ENCODE peak calls at places on chromosomes 7 and 10, in four cellular contexts. One of them, this sample, is unnamed. For H3K36me3, the result is how much of the 10 kb centered on the place peaks cover.

GRCh38 chr10:110273474-110273873 is 31.2 kb downstream of the SMNDC1 start:
- DNase-seq in heart right ventricle: peak
- DNase-seq in CD8-positive, alpha-beta memory T cell: no peak
- DNase-seq in heart left ventricle: peak
- DNase-seq in this sample: peak

GRCh38 chr10:119022846-119023552 is 6.5 kb upstream of the NANOS1 start:
- DNase-seq in heart right ventricle: no peak
- DNase-seq in CD8-positive, alpha-beta memory T cell: no peak
- DNase-seq in heart left ventricle: no peak
- DNase-seq in this sample: no peak

GRCh38 chr10:89007129-89007893 is 16.7 kb downstream of the FAS start:
- DNase-seq in heart right ventricle: no peak
- DNase-seq in CD8-positive, alpha-beta memory T cell: no peak
- DNase-seq in heart left ventricle: no peak
- DNase-seq in this sample: no peak

GRCh38 chr10:43100366-43100765 is 23.5 kb downstream of the RET start:
- DNase-seq in heart right ventricle: no peak
- DNase-seq in CD8-positive, alpha-beta memory T cell: no peak
- DNase-seq in heart left ventricle: no peak
- DNase-seq in this sample: no peak

GRCh38 chr7:117769085-117769484 is 104.2 kb downstream of the CTTNBP2 start:
- DNase-seq in heart right ventricle: no peak
- DNase-seq in CD8-positive, alpha-beta memory T cell: no peak
- DNase-seq in heart left ventricle: no peak
- DNase-seq in this sample: no peak

GRCh38 chr7:78022165-78022564 is 223.6 kb downstream of the PHTF2 start:
- DNase-seq in heart right ventricle: no peak
- DNase-seq in CD8-positive, alpha-beta memory T cell: no peak
- DNase-seq in heart left ventricle: no peak
- DNase-seq in this sample: no peak

GRCh38 chr10:82625497-82626151 is 750.6 kb downstream of the NRG3 start:
- DNase-seq in heart right ventricle: no peak
- DNase-seq in CD8-positive, alpha-beta memory T cell: no peak
- DNase-seq in heart left ventricle: no peak
- DNase-seq in this sample: no peak

GRCh38 chr7:135923700-135924261 is 53.4 kb downstream of the MTPN start:
- DNase-seq in heart right ventricle: no peak
- DNase-seq in CD8-positive, alpha-beta memory T cell: no peak
- DNase-seq in heart left ventricle: no peak
- DNase-seq in this sample: no peak

GRCh38 chr7:120876922-120877321 is 19.0 kb upstream of the TSPAN12 start:
- DNase-seq in heart right ventricle: no peak
- DNase-seq in CD8-positive, alpha-beta memory T cell: no peak
- DNase-seq in heart left ventricle: no peak
- DNase-seq in this sample: no peak

GRCh38 chr7:129390314-129390713 is 43.9 kb upstream of the STRIP2 start:
- DNase-seq in heart right ventricle: no peak
- DNase-seq in CD8-positive, alpha-beta memory T cell: no peak
- DNase-seq in heart left ventricle: no peak
- DNase-seq in this sample: no peak

GRCh38 chr7:129394982-129395906 is 39.0 kb upstream of the STRIP2 start:
- DNase-seq in heart right ventricle: no peak
- DNase-seq in CD8-positive, alpha-beta memory T cell: no peak
- DNase-seq in heart left ventricle: no peak
- DNase-seq in this sample: no peak

GRCh38 chr7:129393255-129393654 is 41.0 kb upstream of the STRIP2 start:
- DNase-seq in heart right ventricle: no peak
- DNase-seq in CD8-positive, alpha-beta memory T cell: no peak
- DNase-seq in heart left ventricle: no peak
- DNase-seq in this sample: no peak

GRCh38 chr7:129391546-129392211 is 42.6 kb upstream of the STRIP2 start:
- DNase-seq in heart right ventricle: no peak
- DNase-seq in CD8-positive, alpha-beta memory T cell: no peak
- DNase-seq in heart left ventricle: no peak
- DNase-seq in this sample: no peak

GRCh38 chr7:129394101-129394500 is 40.1 kb upstream of the STRIP2 start:
- DNase-seq in heart right ventricle: no peak
- DNase-seq in CD8-positive, alpha-beta memory T cell: no peak
- DNase-seq in heart left ventricle: no peak
- DNase-seq in this sample: no peak
- H3K36me3 ChIP-seq in heart right ventricle: under half
- H3K36me3 ChIP-seq in CD8-positive, alpha-beta memory T cell: under half
- H3K36me3 ChIP-seq in heart left ventricle: under half
- H3K36me3 ChIP-seq in this sample: under half

GRCh38 chr7:5526190-5527037 is 102.8 kb upstream of the TNRC18 start:
- DNase-seq in heart right ventricle: peak
- DNase-seq in CD8-positive, alpha-beta memory T cell: no peak
- DNase-seq in heart left ventricle: peak
- DNase-seq in this sample: no peak
- H3K36me3 ChIP-seq in heart right ventricle: under half
- H3K36me3 ChIP-seq in CD8-positive, alpha-beta memory T cell: under half
- H3K36me3 ChIP-seq in heart left ventricle: half or more
- H3K36me3 ChIP-seq in this sample: under half

GRCh38 chr7:99428972-99429566 is 9.5 kb downstream of the PTCD1 start:
- DNase-seq in heart right ventricle: no peak
- DNase-seq in CD8-positive, alpha-beta memory T cell: no peak
- DNase-seq in heart left ventricle: no peak
- DNase-seq in this sample: no peak
- H3K36me3 ChIP-seq in heart right ventricle: under half
- H3K36me3 ChIP-seq in CD8-positive, alpha-beta memory T cell: under half
- H3K36me3 ChIP-seq in heart left ventricle: half or more
- H3K36me3 ChIP-seq in this sample: under half

DNA sequence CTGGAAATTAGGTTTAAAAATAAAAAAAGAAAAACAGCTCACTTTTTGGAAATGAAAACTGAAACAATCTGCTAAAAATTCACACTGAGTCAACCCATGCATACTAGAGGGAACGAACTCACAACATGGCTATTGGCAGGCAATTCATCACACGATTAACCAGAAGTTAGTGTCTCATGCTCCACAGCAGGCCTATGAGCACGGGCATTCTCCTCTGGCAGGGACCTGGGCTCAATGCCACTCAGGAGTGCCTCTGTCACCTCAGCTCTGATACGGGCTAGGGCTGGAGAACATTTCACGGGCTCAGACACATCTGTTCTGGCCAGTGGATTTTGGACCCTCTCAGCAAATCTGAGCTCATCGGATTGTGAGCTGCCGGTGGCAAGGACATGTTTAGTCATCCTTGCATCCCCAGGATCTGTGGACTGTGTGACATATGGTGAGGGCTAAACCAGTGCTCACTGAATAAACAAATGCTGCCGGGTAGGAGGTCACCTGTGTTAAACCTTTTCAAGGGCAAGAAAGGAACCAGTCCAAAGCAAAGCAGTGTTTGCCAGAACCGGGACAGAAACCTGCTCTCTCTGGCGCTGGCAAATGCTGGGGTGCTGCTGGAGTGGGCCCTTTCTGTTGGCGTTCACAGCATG is 40.1 kb downstream of the POLR3A start:
- DNase-seq in heart right ventricle: peak
- DNase-seq in CD8-positive, alpha-beta memory T cell: no peak
- DNase-seq in heart left ventricle: peak
- DNase-seq in this sample: no peak
- H3K36me3 ChIP-seq in heart right ventricle: half or more
- H3K36me3 ChIP-seq in CD8-positive, alpha-beta memory T cell: under half
- H3K36me3 ChIP-seq in heart left ventricle: half or more
- H3K36me3 ChIP-seq in this sample: half or more

DNA sequence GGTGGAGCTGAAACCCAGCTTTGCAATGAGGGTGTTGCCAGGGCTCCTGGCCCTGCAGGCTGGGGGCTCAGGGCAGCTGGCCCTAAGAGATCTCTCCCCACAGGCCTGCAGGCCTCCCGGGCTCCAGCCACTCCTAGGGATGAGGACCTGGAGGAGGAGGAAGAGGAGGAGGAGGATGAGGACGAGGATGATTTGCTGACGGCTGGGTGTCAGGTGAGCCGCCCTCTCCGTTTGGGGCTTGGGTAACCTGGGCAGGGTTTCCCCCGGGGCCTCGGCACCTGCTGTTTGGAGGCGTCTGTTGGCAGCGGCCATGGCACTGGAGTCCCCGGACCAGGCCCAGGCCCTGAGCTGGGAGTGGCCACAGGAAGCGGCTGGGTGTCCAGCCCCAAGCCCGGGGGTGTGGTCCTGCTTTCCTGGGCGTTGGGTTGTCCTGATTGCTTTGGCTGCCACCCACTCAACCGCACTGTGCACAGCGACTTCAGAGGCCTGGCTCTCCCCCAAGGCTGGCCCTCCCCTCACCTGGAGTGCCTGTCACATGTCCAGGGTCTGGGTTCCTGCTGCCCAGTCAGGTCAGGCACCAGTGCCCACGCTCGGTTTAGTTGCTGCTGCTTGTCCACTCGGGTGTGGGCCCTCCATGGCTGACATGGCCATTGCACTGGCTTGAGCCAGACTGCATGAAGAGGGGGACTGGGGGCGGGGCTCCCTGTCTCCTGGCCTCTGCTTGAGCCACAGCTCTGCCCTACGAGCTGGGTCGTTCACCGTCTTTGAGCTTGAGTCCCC is 5.9 kb downstream of the ZNF316 start:
- DNase-seq in heart right ventricle: no peak
- DNase-seq in CD8-positive, alpha-beta memory T cell: no peak
- DNase-seq in heart left ventricle: no peak
- DNase-seq in this sample: no peak
- H3K36me3 ChIP-seq in heart right ventricle: under half
- H3K36me3 ChIP-seq in CD8-positive, alpha-beta memory T cell: under half
- H3K36me3 ChIP-seq in heart left ventricle: half or more
- H3K36me3 ChIP-seq in this sample: half or more

DNA sequence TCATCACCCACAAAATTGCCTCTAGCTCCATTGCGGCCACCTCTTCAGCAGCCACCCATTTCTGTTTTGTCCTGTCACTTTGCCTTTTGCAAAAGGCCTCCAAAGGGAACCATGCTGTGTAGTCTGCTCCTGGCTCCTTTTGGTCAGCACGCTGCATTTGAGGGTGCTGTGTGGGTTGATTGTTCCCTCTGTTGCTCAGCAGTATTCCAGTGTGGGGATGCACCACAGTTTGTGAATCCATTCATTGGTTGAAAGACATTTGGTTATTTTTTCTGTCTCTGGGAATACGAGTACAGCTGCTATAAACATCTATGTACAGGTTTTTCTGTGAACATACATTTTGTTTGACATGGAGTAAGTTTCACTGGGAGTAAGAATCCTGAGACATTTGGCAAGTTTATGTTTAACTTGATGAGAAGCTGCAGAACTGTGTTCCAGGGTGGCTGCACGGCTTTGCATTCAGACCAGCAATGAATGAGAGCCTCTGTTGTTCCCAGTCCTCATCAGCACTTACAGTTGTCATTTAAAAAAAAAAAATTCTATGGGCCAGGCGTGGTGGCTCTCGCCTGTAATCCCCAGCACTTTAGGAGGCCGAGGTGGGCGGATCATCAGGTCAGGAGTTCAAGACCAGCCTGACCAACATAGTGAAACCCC is 82.3 kb downstream of the UBE3C start:
- DNase-seq in heart right ventricle: no peak
- DNase-seq in CD8-positive, alpha-beta memory T cell: no peak
- DNase-seq in heart left ventricle: no peak
- DNase-seq in this sample: no peak
- H3K36me3 ChIP-seq in heart right ventricle: under half
- H3K36me3 ChIP-seq in CD8-positive, alpha-beta memory T cell: under half
- H3K36me3 ChIP-seq in heart left ventricle: half or more
- H3K36me3 ChIP-seq in this sample: half or more